ENCODE peak calls at places on chromosome 2, in nine cellular contexts. F, J, N, M, S, O, R, Z and V are unnamed samples.

GRCh38 chr2:98084869-98085238 is 2.1 kb upstream of the VWA3B start:
- DNase-seq in M (no peak), R (no peak), F (no peak), S (no peak), J (no peak), Z (no peak), N (no peak), O (no peak), V (no peak)

GRCh38 chr2:27897755-27898154 is 7.2 kb downstream of the BABAM2 start:
- DNase-seq in F (no peak), M (no peak), O (no peak), J (no peak), S (no peak), Z (no peak), N (no peak), R (no peak), V (no peak)

GRCh38 chr2:197952540-197953202 is 148.3 kb downstream of the PLCL1 start:
- DNase-seq in N (no peak), Z (no peak), O (no peak), F (no peak), J (peak), R (no peak), M (no peak), S (no peak), V (no peak)

GRCh38 chr2:164969909-164970690 is 14.8 kb upstream of the SLC38A11 start:
- DNase-seq in F (no peak), S (no peak), O (no peak), M (no peak), Z (no peak), N (no peak), R (no peak), J (no peak), V (no peak)

GRCh38 chr2:238851026-238851425 is 3.1 kb downstream of the TWIST2 start:
- DNase-seq in R (no peak), O (no peak), J (peak), N (no peak), Z (no peak), M (no peak), S (no peak), F (no peak), V (no peak)

GRCh38 chr2:168137510-168138180 is 109.8 kb downstream of the STK39 start:
- DNase-seq in M (no peak), F (peak), J (no peak), S (no peak), N (no peak), Z (no peak), R (no peak), O (no peak), V (no peak)

GRCh38 chr2:41878726-41879366 is 169.0 kb upstream of the PKDCC start:
- DNase-seq in J (no peak), N (no peak), R (no peak), O (no peak), F (no peak), Z (no peak), S (peak), M (no peak), V (no peak)

GRCh38 chr2:127174176-127174575 is 45.9 kb downstream of the CYP27C1 start:
- DNase-seq in F (no peak), O (no peak), R (no peak), Z (no peak), S (peak), M (no peak), N (peak), J (peak), V (no peak)

GRCh38 chr2:127094509-127095366 is 12.2 kb downstream of the BIN1 start:
- DNase-seq in M (peak), J (no peak), N (no peak), O (peak), S (peak), F (no peak), Z (no peak), R (no peak), V (no peak)

GRCh38 chr2:210593166-210593565 is 36.8 kb downstream of the CPS1 start:
- DNase-seq in S (no peak), R (peak), J (no peak), F (peak), Z (no peak), M (no peak), O (no peak), N (no peak), V (no peak)

GRCh38 chr2:229205704-229206103 is 65.4 kb downstream of the PID1 start:
- DNase-seq in N (no peak), M (no peak), Z (no peak), F (peak), O (no peak), J (no peak), S (no peak), R (peak), V (no peak)

GRCh38 chr2:118145207-118145606 is 56.9 kb downstream of the INSIG2 start:
- DNase-seq in O (peak), S (no peak), F (no peak), J (no peak), N (no peak), R (no peak), M (no peak), Z (no peak), V (no peak)

GRCh38 chr2:6723865-6724571 is 141.7 kb downstream of the CMPK2 start:
- DNase-seq in O (no peak), Z (no peak), M (no peak), N (no peak), S (no peak), J (no peak), R (no peak), F (peak), V (no peak)

GRCh38 chr2:17646096-17646554 is 105.6 kb downstream of the VSNL1 start:
- DNase-seq in Z (no peak), J (peak), O (peak), N (peak), S (peak), M (no peak), R (peak), F (peak), V (peak)

GRCh38 chr2:239015769-239016675 is 168.1 kb downstream of the TWIST2 start:
- DNase-seq in N (no peak), F (no peak), M (no peak), Z (no peak), R (no peak), S (no peak), J (no peak), O (no peak), V (no peak)

GRCh38 chr2:126749537-126749936 is 93.6 kb downstream of the GYPC start:
- DNase-seq in Z (no peak), M (no peak), N (no peak), J (peak), R (no peak), O (no peak), F (peak), S (peak), V (no peak)

GRCh38 chr2:9950521-9951271 is 797 bp upstream of the GRHL1 start:
- DNase-seq in F (peak), S (no peak), M (no peak), R (no peak), Z (peak), O (peak), J (no peak), N (no peak), V (no peak)

GRCh38 chr2:73359915-73360697 is 25.5 kb upstream of the ALMS1 start:
- DNase-seq in J (peak), S (peak), Z (no peak), F (peak), O (peak), R (no peak), N (no peak), M (no peak), V (no peak)
- TF ChIP-seq CTCF in J (peak), S (peak), Z (peak), F (peak), O (peak), R (peak), N (peak), M (no peak), V (peak)

GRCh38 chr2:207770602-207771404 is 1.1 kb upstream of the FZD5 start:
- DNase-seq in M (peak), O (no peak), R (no peak), S (no peak), N (no peak), J (no peak), Z (no peak), F (no peak), V (no peak)
- H3K4me3 ChIP-seq in M (peak), O (no peak), R (peak), S (no peak), N (no peak), J (peak), Z (peak), F (no peak), V (no peak)

DNA sequence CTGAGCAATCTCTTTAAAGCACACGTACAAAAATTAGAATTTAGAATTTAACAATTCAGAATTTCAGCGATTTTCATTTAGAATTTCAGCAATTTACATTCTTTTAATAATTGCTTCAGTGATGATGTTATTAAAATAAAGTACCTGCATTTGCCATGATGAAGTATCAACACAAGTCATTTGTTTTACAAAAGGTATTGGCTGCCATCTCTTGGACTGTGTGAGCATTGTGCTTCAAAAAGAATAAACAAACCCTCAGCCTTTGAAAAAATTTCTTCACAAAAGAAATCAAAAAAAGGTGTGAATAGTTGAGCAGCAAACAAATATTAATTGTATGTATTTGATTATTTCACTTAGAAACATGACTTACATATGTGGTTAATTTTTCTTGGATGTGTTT is 27.1 kb upstream of the ZC3H15 start:
- DNase-seq in J (peak), O (peak), N (peak), F (no peak), R (no peak), S (peak), M (no peak), Z (no peak), V (no peak)
- TF ChIP-seq CTCF in J (peak), O (peak), N (peak), F (peak), R (peak), S (peak), M (no peak), Z (peak), V (peak)

GRCh38 chr2:235026649-235027557 is 75.1 kb downstream of the SH3BP4 start:
- DNase-seq in N (peak), J (peak), R (peak), Z (peak), M (peak), S (peak), O (peak), F (peak), V (no peak)

GRCh38 chr2:235027558-235028214 is 75.9 kb downstream of the SH3BP4 start:
- DNase-seq in S (peak), N (peak), M (no peak), J (peak), O (peak), Z (no peak), F (peak), R (no peak), V (no peak)

GRCh38 chr2:235024951-235025773 is 73.3 kb downstream of the SH3BP4 start:
- DNase-seq in N (no peak), R (no peak), F (no peak), Z (no peak), J (no peak), M (no peak), O (no peak), S (no peak), V (no peak)

GRCh38 chr2:235024191-235024611 is 72.4 kb downstream of the SH3BP4 start:
- DNase-seq in F (no peak), Z (no peak), R (no peak), O (peak), J (no peak), S (no peak), M (no peak), N (no peak), V (no peak)

GRCh38 chr2:235026137-235026536 is 74.3 kb downstream of the SH3BP4 start:
- DNase-seq in F (peak), Z (no peak), S (peak), M (no peak), N (peak), O (peak), R (peak), J (peak), V (peak)
- H3K4me3 ChIP-seq in F (no peak), Z (no peak), S (no peak), M (no peak), N (peak), O (peak), R (no peak), J (no peak), V (no peak)

DNA sequence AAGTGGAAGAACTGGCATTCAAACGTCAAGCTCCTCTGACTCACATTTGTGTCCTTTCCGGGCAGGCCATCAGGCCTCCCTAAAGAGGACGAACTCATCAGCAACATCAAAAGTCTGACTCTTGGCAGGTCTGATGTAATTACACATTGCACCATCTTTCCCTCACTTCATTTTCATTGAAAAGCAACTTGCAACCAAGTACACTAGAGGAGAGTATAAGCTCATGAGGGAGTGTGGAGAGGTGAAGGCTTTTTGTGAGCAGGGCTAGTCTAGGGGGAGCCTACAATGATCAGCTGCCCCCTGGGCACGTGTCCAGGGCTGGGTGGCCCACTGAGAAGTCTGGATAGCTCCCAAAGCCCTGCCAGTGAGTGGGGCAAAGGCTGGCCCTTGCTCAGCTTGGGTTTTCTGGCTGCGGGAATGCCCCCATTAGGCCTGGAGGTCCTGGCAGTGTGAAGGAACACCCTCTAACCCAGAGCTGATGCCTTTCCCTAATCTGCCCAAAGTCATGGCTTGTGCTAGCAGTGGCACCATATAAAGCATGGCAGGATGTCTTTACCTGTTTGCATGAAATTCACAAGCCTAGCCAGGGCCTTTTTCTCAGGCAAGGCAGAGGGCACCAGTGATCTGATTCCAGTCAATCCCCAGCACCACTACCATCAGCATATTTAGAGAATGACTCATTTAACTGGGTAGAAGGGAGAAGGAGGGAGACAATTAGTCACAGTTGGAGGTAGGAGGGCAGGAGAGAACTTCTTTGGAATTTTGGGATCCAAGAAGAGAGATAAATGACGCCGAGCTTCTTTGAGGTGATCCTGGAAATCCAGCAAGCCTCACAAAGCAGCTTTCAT is 8.5 kb upstream of the DAW1 start:
- DNase-seq in F (peak), J (peak), O (peak), S (peak), R (peak), N (peak), Z (no peak), M (no peak), V (peak)
- TF ChIP-seq CTCF in F (no peak), J (peak), O (peak), S (no peak), R (peak), N (peak), Z (no peak), M (no peak), V (peak)

DNA sequence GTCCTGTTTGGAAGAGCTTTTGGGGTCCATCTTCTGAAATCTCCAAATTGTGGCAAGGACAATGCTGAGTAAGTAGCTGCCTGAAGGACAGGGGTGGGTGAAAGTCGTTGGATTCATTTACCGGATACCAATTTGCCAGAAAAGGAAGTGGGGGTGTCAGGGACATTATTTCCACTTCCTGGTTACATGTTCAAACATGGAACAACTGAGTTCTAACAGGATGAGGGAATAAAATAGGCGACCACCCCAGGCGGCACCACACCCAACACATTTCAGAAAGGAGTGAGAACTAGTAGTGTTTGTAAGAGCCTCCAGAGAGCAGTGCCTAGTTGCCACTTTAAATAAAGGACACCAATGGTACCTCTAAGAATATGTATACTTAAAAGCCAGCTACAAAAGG is 158.6 kb upstream of the SERTAD2 start:
- DNase-seq in N (no peak), Z (no peak), F (peak), M (no peak), O (peak), R (no peak), S (no peak), J (no peak), V (no peak)
- H3K4me3 ChIP-seq in N (no peak), Z (no peak), F (no peak), M (no peak), O (no peak), R (no peak), S (no peak), J (no peak), V (no peak)

GRCh38 chr2:100730290-100730868 is 89.6 kb upstream of the NPAS2 start:
- DNase-seq in F (peak), S (peak), R (no peak), M (no peak), O (peak), N (peak), J (peak), Z (peak), V (peak)
- TF ChIP-seq CTCF in F (peak), S (peak), R (peak), M (peak), O (peak), N (peak), J (peak), Z (peak), V (peak)

GRCh38 chr2:215399067-215399716 is 36.7 kb downstream of the FN1 start:
- DNase-seq in Z (no peak), R (no peak), N (no peak), S (no peak), M (no peak), F (no peak), O (no peak), J (no peak), V (no peak)

GRCh38 chr2:215404357-215404719 is 31.5 kb downstream of the FN1 start:
- DNase-seq in M (no peak), R (no peak), J (no peak), N (no peak), O (no peak), F (no peak), S (no peak), Z (no peak), V (no peak)

GRCh38 chr2:215403441-215404356 is 32.2 kb downstream of the FN1 start:
- DNase-seq in S (no peak), R (no peak), F (no peak), M (no peak), N (no peak), Z (no peak), J (no peak), O (no peak), V (no peak)

GRCh38 chr2:215405722-215406581 is 29.9 kb downstream of the FN1 start:
- DNase-seq in S (no peak), Z (no peak), F (no peak), R (no peak), O (no peak), J (peak), M (no peak), N (no peak), V (no peak)

DNA sequence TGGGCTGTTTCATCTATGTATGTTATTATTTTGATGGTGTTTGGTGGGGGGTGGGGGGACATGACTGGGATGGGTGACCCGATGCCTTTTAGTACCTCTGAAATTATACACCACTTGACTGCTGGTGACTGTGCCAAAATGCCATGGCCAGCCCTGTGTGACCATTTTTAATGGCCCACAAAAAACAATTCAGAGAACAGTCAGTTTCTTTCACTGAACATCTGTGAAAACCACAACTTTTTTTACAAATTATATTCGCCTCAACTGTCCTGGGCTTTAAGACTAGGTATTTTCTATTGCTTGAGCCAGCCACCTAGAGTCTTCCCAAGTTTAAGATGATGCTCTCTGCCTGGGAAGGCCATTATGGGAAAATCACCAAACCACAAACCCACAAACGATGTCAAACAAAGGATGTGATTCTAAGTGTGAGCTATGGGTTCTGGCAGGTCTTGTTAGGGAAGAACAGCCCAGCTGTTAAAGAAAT is 33.9 kb downstream of the FN1 start:
- DNase-seq in Z (no peak), S (peak), F (peak), N (no peak), O (no peak), R (peak), M (no peak), J (peak), V (peak)
- H3K4me3 ChIP-seq in Z (no peak), S (no peak), F (no peak), N (no peak), O (no peak), R (no peak), M (no peak), J (no peak), V (no peak)

DNA sequence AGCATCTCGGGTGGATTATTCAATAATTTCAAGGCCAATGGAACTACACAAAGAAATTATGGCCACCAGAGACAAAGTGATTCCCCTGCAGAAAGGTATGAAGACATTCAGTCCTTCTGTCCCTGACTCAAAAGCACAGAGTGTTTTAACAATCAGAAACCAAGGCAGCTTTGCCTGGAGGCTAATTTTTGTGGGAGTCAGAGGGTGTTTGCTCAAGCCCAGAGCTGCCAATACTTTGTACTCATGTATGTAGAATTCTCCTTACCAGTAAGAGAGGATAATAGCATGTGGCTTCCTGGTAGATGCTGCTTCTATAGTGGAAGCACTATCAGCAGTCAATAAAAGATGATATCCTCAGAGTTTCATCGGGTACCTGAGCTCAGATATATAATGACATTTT is 178.4 kb downstream of the KCNE4 start:
- DNase-seq in J (no peak), S (no peak), F (peak), M (no peak), R (no peak), O (peak), N (no peak), Z (no peak), V (no peak)
- TF ChIP-seq CTCF in J (no peak), S (no peak), F (no peak), M (no peak), R (no peak), O (no peak), N (no peak), Z (no peak), V (no peak)

DNA sequence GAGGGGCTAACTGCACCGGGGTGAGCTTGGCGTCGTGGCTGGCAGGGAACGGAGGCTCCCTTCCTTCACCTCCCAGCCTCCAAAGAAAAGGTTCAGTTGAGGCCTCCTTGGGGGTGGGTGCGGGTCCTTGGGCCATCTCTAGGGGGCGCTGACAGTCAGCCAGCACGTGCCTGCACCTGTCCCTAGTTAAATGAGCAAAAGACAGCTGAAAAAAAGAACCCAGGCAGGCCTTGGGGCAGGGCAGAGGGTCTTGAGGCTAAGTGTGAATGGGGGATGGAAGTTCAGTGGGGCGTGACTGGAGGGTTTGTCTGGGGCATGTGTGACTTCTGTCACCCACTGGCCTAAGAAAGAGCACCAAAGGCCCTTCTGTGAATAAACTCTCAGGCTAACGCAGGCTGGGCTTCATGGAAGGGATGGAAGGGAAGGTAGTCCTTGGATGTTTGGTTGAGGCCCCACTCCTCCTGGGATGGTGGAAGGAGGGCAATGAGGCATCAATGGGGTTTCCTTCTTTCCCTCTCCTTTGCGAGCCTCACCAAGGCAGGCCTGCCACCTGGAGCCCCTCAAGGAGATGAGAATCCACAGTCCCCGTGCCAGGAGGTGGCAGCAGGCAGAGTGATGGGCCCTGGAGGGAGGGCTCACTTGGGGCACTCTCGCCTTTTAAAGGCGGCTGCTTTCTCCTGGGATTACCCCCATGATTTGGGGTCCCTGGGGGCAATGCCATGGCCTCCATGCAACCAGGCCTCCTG is 56.2 kb downstream of the ZFP36L2 start:
- DNase-seq in R (no peak), M (no peak), F (peak), S (no peak), Z (no peak), O (no peak), J (no peak), N (peak), V (no peak)
- H3K4me3 ChIP-seq in R (no peak), M (no peak), F (no peak), S (no peak), Z (no peak), O (no peak), J (no peak), N (no peak), V (no peak)